ENCODE peak calls at places on chromosomes 16 and 17, in four cellular contexts. Y, M, L and N are unnamed samples. For H3K9me3, the result is how much of the 10 kb centered on the place peaks cover.

GRCh38 chr16:72371307-72372081 is 199.5 kb upstream of the PMFBP1 start:
- DNase-seq in Y (peak), M (no peak), L (no peak), N (no peak)

GRCh38 chr17:64538508-64539120 is 31.8 kb downstream of the CEP95 start:
- DNase-seq in Y (peak), M (no peak), L (no peak), N (no peak)

GRCh38 chr17:57707892-57708291 is 37.2 kb downstream of the CCDC182 start:
- DNase-seq in Y (peak), M (no peak), L (no peak), N (no peak)

GRCh38 chr17:5702951-5703510 is 118.7 kb upstream of the NLRP1 start:
- DNase-seq in Y (no peak), M (no peak), L (no peak), N (no peak)

GRCh38 chr17:511001-511690 is 158.5 kb upstream of the RPH3AL start:
- DNase-seq in Y (peak), M (no peak), L (peak), N (no peak)

GRCh38 chr16:12536412-12536746 is 267.3 kb downstream of the CPPED1 start:
- DNase-seq in Y (no peak), M (no peak), L (no peak), N (no peak)

GRCh38 chr17:69913241-69914015 is 161.6 kb upstream of the KCNJ16 start:
- DNase-seq in Y (peak), M (no peak), L (no peak), N (no peak)

GRCh38 chr16:23121024-23121423 is 28.2 kb downstream of the USP31 start:
- DNase-seq in Y (no peak), M (no peak), L (no peak), N (peak)

GRCh38 chr16:75750516-75750915 is 24.2 kb upstream of the CPHXL start:
- DNase-seq in Y (no peak), M (no peak), L (no peak), N (no peak)

GRCh38 chr16:47072158-47072557 is 71.6 kb downstream of the NETO2 start:
- DNase-seq in Y (no peak), M (no peak), L (no peak), N (no peak)

GRCh38 chr16:68605746-68606145 is 39.4 kb upstream of the CDH3 start:
- DNase-seq in Y (no peak), M (peak), L (no peak), N (no peak)

GRCh38 chr17:41013606-41014005 is 4.7 kb upstream of the KRTAP3-1 start:
- DNase-seq in Y (peak), M (no peak), L (peak), N (no peak)

GRCh38 chr17:73820686-73821448 is 176.6 kb upstream of the SDK2 start:
- DNase-seq in Y (no peak), M (no peak), L (no peak), N (peak)

GRCh38 chr17:75535871-75536270 is 10.4 kb downstream of the LLGL2 start:
- DNase-seq in Y (no peak), M (no peak), L (no peak), N (no peak)

GRCh38 chr17:41340934-41341861 is 9.4 kb downstream of the KRT33A start:
- DNase-seq in Y (no peak), M (no peak), L (no peak), N (no peak)

GRCh38 chr17:75596320-75597087 is 8.9 kb downstream of the MYO15B start:
- DNase-seq in Y (no peak), M (no peak), L (no peak), N (no peak)

GRCh38 chr17:14840616-14841231 is 424.4 kb downstream of the PMP22 start:
- DNase-seq in Y (peak), M (no peak), L (peak), N (no peak)

GRCh38 chr17:61450641-61451537 is 1.3 kb upstream of the TBX4 start:
- DNase-seq in Y (no peak), M (no peak), L (no peak), N (no peak)

GRCh38 chr17:63543822-63544420 is 6.4 kb upstream of the DCAF7 start:
- DNase-seq in Y (no peak), M (no peak), L (no peak), N (no peak)

GRCh38 chr17:35890774-35891155 is 10.6 kb upstream of the CCL5 start:
- DNase-seq in Y (no peak), M (no peak), L (no peak), N (peak)

GRCh38 chr16:81639348-81639747 is 139.7 kb upstream of the PLCG2 start:
- DNase-seq in Y (no peak), M (no peak), L (no peak), N (no peak)

GRCh38 chr17:146983-147761 is 9.8 kb downstream of the SCGB1C2 start:
- DNase-seq in Y (no peak), M (peak), L (no peak), N (peak)

GRCh38 chr16:87690911-87691685 is 74.7 kb downstream of the KLHDC4 start:
- DNase-seq in Y (no peak), M (no peak), L (no peak), N (no peak)

GRCh38 chr16:3292604-3293003 is 9.3 kb downstream of the ZNF263 start:
- DNase-seq in Y (no peak), M (no peak), L (no peak), N (no peak)

GRCh38 chr17:31695456-31696090 is 163.5 kb downstream of the COPRS start:
- DNase-seq in Y (peak), M (no peak), L (no peak), N (no peak)

GRCh38 chr16:53822936-53823529 is 119.1 kb downstream of the FTO start:
- DNase-seq in Y (no peak), M (no peak), L (no peak), N (no peak)

GRCh38 chr17:81135503-81136283 is 29.6 kb upstream of the PVALEF start:
- DNase-seq in Y (no peak), M (no peak), L (no peak), N (no peak)

DNA sequence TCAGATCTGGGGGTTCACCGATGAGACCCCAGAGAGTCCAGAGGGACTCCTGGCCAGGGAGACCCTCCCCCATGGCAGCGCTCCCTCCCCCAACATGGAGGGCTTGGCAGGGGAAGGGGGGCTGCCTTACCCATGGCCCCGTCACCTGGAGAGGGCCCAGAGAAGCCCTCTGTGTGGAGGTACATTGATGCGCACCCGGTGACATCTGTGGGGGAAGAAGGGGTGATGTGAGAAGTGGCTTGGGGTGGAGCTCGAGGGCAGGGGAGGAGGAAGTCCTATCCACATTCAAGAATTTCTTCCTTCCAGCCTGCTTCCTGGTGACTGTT is 16.2 kb downstream of the ETV4 start:
- DNase-seq in Y (no peak), M (no peak), L (no peak), N (no peak)
- H3K9me3 ChIP-seq in Y (under half), M (under half), L (under half), N (under half)

DNA sequence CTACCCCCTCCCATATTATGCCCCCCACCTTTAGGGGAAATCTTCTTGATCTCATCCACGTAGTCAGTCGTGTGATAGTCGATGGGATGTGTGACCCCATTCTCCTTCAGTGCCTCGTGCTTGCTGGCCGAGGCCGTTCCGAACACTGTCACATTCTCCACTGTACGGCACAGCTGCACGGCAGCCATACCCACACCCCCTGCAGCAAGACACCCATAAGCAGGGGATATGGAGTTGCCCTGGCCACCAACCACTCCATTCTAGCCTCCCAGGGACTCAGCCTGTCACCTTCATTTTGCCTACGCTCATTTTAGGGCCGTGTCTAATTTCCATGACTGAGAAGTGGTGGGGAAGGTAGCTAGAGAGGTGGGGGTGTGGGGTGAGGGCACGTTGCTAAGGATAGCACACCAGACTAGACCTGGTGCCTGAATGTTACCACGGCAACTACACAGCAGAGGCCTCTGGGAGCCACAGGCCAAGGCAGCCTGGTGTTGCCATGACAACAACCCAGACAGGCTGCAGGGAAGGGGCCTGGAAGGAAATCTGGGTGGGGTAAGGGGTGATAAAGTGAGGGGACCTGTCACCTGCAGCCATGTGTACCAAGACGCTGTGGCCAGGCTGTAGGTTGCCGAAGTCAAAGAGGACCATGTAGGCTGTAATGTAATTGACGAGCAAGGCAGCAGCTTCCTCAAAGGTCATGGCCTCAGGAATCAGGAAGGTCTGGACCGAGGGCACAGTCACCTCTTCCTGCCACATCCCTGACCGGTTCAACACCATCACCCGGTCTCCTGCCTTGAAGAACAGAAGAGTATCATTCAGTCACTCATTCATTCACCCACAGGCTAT is 4.0 kb downstream of the VAT1 start:
- DNase-seq in Y (no peak), M (peak), L (no peak), N (no peak)
- H3K27ac ChIP-seq in Y (no peak), M (no peak), L (no peak), N (no peak)

DNA sequence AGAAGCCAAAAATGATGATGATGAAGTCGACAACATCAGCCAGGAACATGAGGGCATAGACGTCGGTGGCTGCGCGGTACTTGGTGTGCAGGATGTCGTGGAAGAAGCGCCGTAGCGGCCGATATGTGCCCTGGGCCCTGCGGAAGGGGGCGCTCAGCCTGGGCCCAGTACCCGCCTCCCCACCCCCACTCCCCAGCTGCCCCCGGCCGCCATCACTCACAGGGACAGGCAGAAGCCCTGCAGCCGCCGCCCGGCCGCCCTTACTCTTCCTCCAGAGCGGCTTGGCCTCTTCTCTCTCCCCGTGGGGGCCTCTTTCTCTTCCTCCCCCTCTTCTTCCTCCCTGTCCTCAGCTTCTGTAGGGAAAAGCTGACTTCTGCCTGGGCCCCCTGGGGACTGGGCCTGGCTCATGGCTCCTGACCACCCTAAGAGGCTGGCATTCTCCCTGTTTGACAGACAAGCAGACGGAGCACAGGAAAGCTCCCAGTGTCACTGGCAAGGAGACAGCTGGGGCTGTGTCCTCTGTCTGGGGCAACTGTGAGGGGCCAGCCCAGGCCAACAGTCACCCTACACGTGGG is 14.2 kb downstream of the CTU2 start:
- DNase-seq in Y (no peak), M (no peak), L (no peak), N (no peak)
- H3K9me3 ChIP-seq in Y (under half), M (under half), L (under half), N (under half)

DNA sequence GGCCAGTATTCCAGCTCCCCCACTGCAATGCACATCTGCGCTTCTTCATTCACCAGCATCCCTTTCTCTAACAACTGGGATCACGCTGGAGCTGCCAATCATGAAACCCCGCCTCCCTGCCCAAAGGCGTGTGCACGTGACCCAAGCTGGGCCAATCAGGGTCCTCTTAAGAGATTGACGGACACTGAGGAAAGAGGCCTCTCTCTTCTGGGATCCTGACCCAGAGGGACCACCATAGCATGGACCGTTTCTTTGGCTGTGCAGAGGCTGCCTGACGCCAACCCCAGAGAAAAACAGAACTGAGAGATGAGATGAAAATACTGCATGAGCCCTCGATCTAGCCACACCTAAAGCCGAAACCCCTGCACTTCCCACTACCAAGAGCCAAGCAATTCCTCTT is 32.0 kb downstream of the COTL1 start:
- DNase-seq in Y (no peak), M (no peak), L (no peak), N (no peak)
- H3K27ac ChIP-seq in Y (no peak), M (no peak), L (no peak), N (peak)